ENCODE peak calls at places on chromosomes 16 and 17, in seven cellular contexts. One of them, this sample, is unnamed.

GRCh38 chr17:82913304-82914043 is 73.7 kb upstream of the ZNF750 start:
- DNase-seq in HCT116: no peak
- DNase-seq in SK-N-SH: peak
- DNase-seq in K562: no peak
- DNase-seq in GM12878: no peak
- DNase-seq in HepG2: peak
- DNase-seq in H1: no peak
- DNase-seq in this sample: peak

GRCh38 chr17:42541041-42541833 is 5.2 kb downstream of the NAGLU start:
- DNase-seq in K562: peak
- DNase-seq in H1: no peak
- DNase-seq in HepG2: peak
- DNase-seq in SK-N-SH: no peak
- DNase-seq in HCT116: no peak
- DNase-seq in GM12878: no peak
- DNase-seq in this sample: no peak

GRCh38 chr16:87044031-87044380 is 273.2 kb downstream of the C16orf95 start:
- DNase-seq in HCT116: no peak
- DNase-seq in HepG2: no peak
- DNase-seq in GM12878: no peak
- DNase-seq in H1: no peak
- DNase-seq in SK-N-SH: no peak
- DNase-seq in K562: no peak
- DNase-seq in this sample: no peak

GRCh38 chr17:60508384-60508980 is 17.6 kb downstream of the APPBP2 start:
- DNase-seq in H1: no peak
- DNase-seq in GM12878: no peak
- DNase-seq in SK-N-SH: no peak
- DNase-seq in HepG2: no peak
- DNase-seq in K562: no peak
- DNase-seq in HCT116: no peak
- DNase-seq in this sample: no peak

GRCh38 chr16:77457046-77457445 is 22.2 kb upstream of the ADAMTS18 start:
- DNase-seq in HepG2: no peak
- DNase-seq in SK-N-SH: no peak
- DNase-seq in GM12878: no peak
- DNase-seq in H1: no peak
- DNase-seq in K562: no peak
- DNase-seq in HCT116: no peak
- DNase-seq in this sample: no peak

GRCh38 chr16:88970539-88971065 is 6.4 kb downstream of the CBFA2T3 start:
- DNase-seq in K562: no peak
- DNase-seq in HCT116: no peak
- DNase-seq in HepG2: no peak
- DNase-seq in GM12878: no peak
- DNase-seq in SK-N-SH: no peak
- DNase-seq in H1: no peak
- DNase-seq in this sample: no peak

GRCh38 chr16:30949655-30950515 is 1.0 kb downstream of the ORAI3 start:
- DNase-seq in SK-N-SH: peak
- DNase-seq in H1: peak
- DNase-seq in K562: peak
- DNase-seq in HepG2: peak
- DNase-seq in HCT116: peak
- DNase-seq in GM12878: peak
- DNase-seq in this sample: no peak

GRCh38 chr16:4524571-4524970 is 14.0 kb downstream of the CDIP1 start:
- DNase-seq in SK-N-SH: no peak
- DNase-seq in HCT116: no peak
- DNase-seq in H1: no peak
- DNase-seq in GM12878: no peak
- DNase-seq in HepG2: no peak
- DNase-seq in K562: no peak
- DNase-seq in this sample: no peak

GRCh38 chr16:3819175-3819527 is 61.4 kb downstream of the CREBBP start:
- DNase-seq in HCT116: no peak
- DNase-seq in HepG2: no peak
- DNase-seq in K562: no peak
- DNase-seq in SK-N-SH: no peak
- DNase-seq in H1: no peak
- DNase-seq in GM12878: no peak
- DNase-seq in this sample: no peak

GRCh38 chr17:48439875-48440505 is 10.0 kb upstream of the SKAP1 start:
- DNase-seq in SK-N-SH: no peak
- DNase-seq in HCT116: no peak
- DNase-seq in H1: no peak
- DNase-seq in HepG2: no peak
- DNase-seq in K562: no peak
- DNase-seq in GM12878: no peak
- DNase-seq in this sample: no peak

GRCh38 chr17:34542700-34543336 is 36.6 kb upstream of the TMEM132E start:
- DNase-seq in HepG2: no peak
- DNase-seq in K562: peak
- DNase-seq in HCT116: no peak
- DNase-seq in SK-N-SH: peak
- DNase-seq in GM12878: no peak
- DNase-seq in H1: peak
- DNase-seq in this sample: peak

GRCh38 chr16:21038197-21038596 is 112.4 kb downstream of the DNAH3 start:
- DNase-seq in HCT116: no peak
- DNase-seq in SK-N-SH: no peak
- DNase-seq in GM12878: no peak
- DNase-seq in HepG2: no peak
- DNase-seq in K562: no peak
- DNase-seq in H1: no peak
- DNase-seq in this sample: no peak

GRCh38 chr16:67959520-67959919 is 8.9 kb downstream of the SLC12A4 start:
- DNase-seq in GM12878: no peak
- DNase-seq in SK-N-SH: no peak
- DNase-seq in HCT116: no peak
- DNase-seq in HepG2: no peak
- DNase-seq in K562: peak
- DNase-seq in H1: no peak
- DNase-seq in this sample: no peak

GRCh38 chr17:5584383-5584951 is at the start of gene NLRP1:
- DNase-seq in HepG2: peak
- DNase-seq in SK-N-SH: peak
- DNase-seq in K562: peak
- DNase-seq in H1: no peak
- DNase-seq in GM12878: peak
- DNase-seq in HCT116: peak
- DNase-seq in this sample: no peak

GRCh38 chr17:67063146-67063545 is 18.8 kb downstream of the CACNG1 start:
- DNase-seq in HCT116: no peak
- DNase-seq in K562: no peak
- DNase-seq in HepG2: no peak
- DNase-seq in GM12878: no peak
- DNase-seq in SK-N-SH: no peak
- DNase-seq in H1: peak
- DNase-seq in this sample: no peak

GRCh38 chr16:53744449-53744848 is 40.5 kb downstream of the FTO start:
- DNase-seq in H1: no peak
- DNase-seq in SK-N-SH: no peak
- DNase-seq in HCT116: no peak
- DNase-seq in K562: no peak
- DNase-seq in HepG2: peak
- DNase-seq in GM12878: no peak
- DNase-seq in this sample: no peak

GRCh38 chr17:35789044-35789443 is 6.4 kb downstream of the MMP28 start:
- DNase-seq in GM12878: no peak
- DNase-seq in K562: no peak
- DNase-seq in H1: no peak
- DNase-seq in SK-N-SH: no peak
- DNase-seq in HepG2: no peak
- DNase-seq in HCT116: no peak
- DNase-seq in this sample: no peak

GRCh38 chr17:57607553-57608120 is 137.5 kb downstream of the CCDC182 start:
- DNase-seq in SK-N-SH: no peak
- DNase-seq in H1: no peak
- DNase-seq in HepG2: no peak
- DNase-seq in HCT116: no peak
- DNase-seq in K562: no peak
- DNase-seq in GM12878: no peak
- DNase-seq in this sample: no peak

GRCh38 chr17:50499722-50500121 is 8.5 kb upstream of the MYCBPAP start:
- DNase-seq in H1: no peak
- DNase-seq in SK-N-SH: no peak
- DNase-seq in HepG2: no peak
- DNase-seq in HCT116: no peak
- DNase-seq in K562: no peak
- DNase-seq in GM12878: no peak
- DNase-seq in this sample: no peak

GRCh38 chr17:50505731-50506130 is 2.5 kb upstream of the MYCBPAP start:
- DNase-seq in HepG2: no peak
- DNase-seq in SK-N-SH: no peak
- DNase-seq in K562: no peak
- DNase-seq in HCT116: no peak
- DNase-seq in GM12878: no peak
- DNase-seq in H1: no peak
- DNase-seq in this sample: no peak

GRCh38 chr17:50501054-50501453 is 7.2 kb upstream of the MYCBPAP start:
- DNase-seq in HCT116: peak
- DNase-seq in HepG2: peak
- DNase-seq in H1: no peak
- DNase-seq in K562: peak
- DNase-seq in GM12878: no peak
- DNase-seq in SK-N-SH: peak
- DNase-seq in this sample: peak

GRCh38 chr17:50501906-50502642 is 6.2 kb upstream of the MYCBPAP start:
- DNase-seq in K562: no peak
- DNase-seq in SK-N-SH: no peak
- DNase-seq in H1: no peak
- DNase-seq in HepG2: no peak
- DNase-seq in GM12878: no peak
- DNase-seq in HCT116: no peak
- DNase-seq in this sample: no peak

GRCh38 chr17:50502643-50502990 is 5.6 kb upstream of the MYCBPAP start:
- DNase-seq in HepG2: no peak
- DNase-seq in K562: no peak
- DNase-seq in HCT116: no peak
- DNase-seq in SK-N-SH: no peak
- DNase-seq in H1: no peak
- DNase-seq in GM12878: no peak
- DNase-seq in this sample: no peak
- TF ChIP-seq JUND in HepG2: no peak
- TF ChIP-seq JUND in K562: no peak
- TF ChIP-seq JUND in HCT116: no peak
- TF ChIP-seq JUND in SK-N-SH: no peak
- TF ChIP-seq JUND in H1: no peak
- TF ChIP-seq JUND in GM12878: no peak
- TF ChIP-seq JUND in this sample: no peak

DNA sequence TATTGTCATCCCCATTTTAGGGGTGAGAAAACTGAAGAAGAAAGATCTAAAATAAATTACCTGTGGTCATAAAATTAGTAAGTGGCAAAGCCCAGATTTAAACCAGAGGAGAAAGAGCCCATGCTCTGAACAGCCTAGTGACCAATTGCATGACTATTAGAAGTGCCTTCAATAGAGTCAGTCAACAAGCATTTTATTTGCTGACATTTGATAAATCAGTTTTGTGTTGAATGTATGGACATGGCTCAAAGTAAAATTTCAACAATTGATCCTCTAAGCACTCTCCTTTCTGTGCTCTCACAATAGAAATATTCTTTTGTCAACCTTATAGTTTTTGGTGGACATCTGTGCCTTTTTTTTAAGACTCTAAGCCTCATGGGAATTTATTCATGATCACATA is 572.9 kb upstream of the SOX9 start:
- DNase-seq in HepG2: no peak
- DNase-seq in GM12878: no peak
- DNase-seq in K562: no peak
- DNase-seq in SK-N-SH: no peak
- DNase-seq in HCT116: no peak
- DNase-seq in H1: no peak
- DNase-seq in this sample: no peak
- TF ChIP-seq JUND in HepG2: no peak
- TF ChIP-seq JUND in GM12878: no peak
- TF ChIP-seq JUND in K562: no peak
- TF ChIP-seq JUND in SK-N-SH: no peak
- TF ChIP-seq JUND in HCT116: no peak
- TF ChIP-seq JUND in H1: no peak
- TF ChIP-seq JUND in this sample: no peak

DNA sequence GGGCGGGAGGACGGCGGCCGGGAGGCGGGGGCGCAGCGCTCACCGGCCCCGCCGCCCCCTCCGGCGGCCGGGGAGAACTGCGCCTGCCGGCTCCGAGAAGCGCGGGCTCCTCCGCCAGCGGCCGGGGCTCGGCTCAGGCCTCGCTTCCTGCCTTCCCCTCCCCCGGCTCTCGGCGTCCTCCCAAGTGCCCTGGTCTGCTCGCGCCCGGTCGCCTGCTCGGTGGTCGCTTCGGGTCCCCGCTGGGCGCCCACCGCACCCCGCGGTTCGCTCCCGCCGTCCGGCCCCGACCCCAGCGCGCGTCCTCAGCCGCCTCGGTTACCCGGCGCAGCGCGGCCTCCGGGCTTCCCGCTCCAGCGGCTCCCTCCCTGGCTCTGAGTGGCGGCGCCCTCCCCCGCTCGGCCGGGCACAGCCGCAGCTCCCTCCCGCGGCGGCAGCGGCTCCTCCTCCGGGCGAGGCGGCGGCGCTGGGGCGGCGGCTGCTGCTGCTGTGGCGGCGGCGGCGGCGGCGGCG is 294 bp downstream of the UBTF start:
- DNase-seq in K562: peak
- DNase-seq in H1: peak
- DNase-seq in HCT116: no peak
- DNase-seq in HepG2: peak
- DNase-seq in GM12878: no peak
- DNase-seq in SK-N-SH: peak
- DNase-seq in this sample: no peak
- TF ChIP-seq JUND in K562: no peak
- TF ChIP-seq JUND in H1: no peak
- TF ChIP-seq JUND in HCT116: no peak
- TF ChIP-seq JUND in HepG2: no peak
- TF ChIP-seq JUND in GM12878: no peak
- TF ChIP-seq JUND in SK-N-SH: no peak
- TF ChIP-seq JUND in this sample: no peak

GRCh38 chr17:80070375-80071115 is 30.8 kb upstream of the GAA start:
- DNase-seq in HepG2: no peak
- DNase-seq in K562: no peak
- DNase-seq in SK-N-SH: no peak
- DNase-seq in H1: no peak
- DNase-seq in HCT116: no peak
- DNase-seq in GM12878: no peak
- DNase-seq in this sample: no peak
- TF ChIP-seq JUND in HepG2: no peak
- TF ChIP-seq JUND in K562: no peak
- TF ChIP-seq JUND in SK-N-SH: no peak
- TF ChIP-seq JUND in H1: no peak
- TF ChIP-seq JUND in HCT116: no peak
- TF ChIP-seq JUND in GM12878: no peak
- TF ChIP-seq JUND in this sample: no peak

GRCh38 chr17:16872836-16873653 is 98.9 kb downstream of the TNFRSF13B start:
- DNase-seq in HepG2: no peak
- DNase-seq in SK-N-SH: peak
- DNase-seq in HCT116: peak
- DNase-seq in GM12878: no peak
- DNase-seq in H1: peak
- DNase-seq in K562: peak
- DNase-seq in this sample: peak
- TF ChIP-seq JUND in HepG2: no peak
- TF ChIP-seq JUND in SK-N-SH: no peak
- TF ChIP-seq JUND in HCT116: no peak
- TF ChIP-seq JUND in GM12878: no peak
- TF ChIP-seq JUND in H1: no peak
- TF ChIP-seq JUND in K562: no peak
- TF ChIP-seq JUND in this sample: no peak

GRCh38 chr16:28875134-28876015 is 2.9 kb upstream of the ATP2A1 start:
- DNase-seq in HepG2: no peak
- DNase-seq in HCT116: no peak
- DNase-seq in K562: no peak
- DNase-seq in H1: no peak
- DNase-seq in GM12878: no peak
- DNase-seq in SK-N-SH: no peak
- DNase-seq in this sample: no peak
- TF ChIP-seq JUND in HepG2: no peak
- TF ChIP-seq JUND in HCT116: no peak
- TF ChIP-seq JUND in K562: no peak
- TF ChIP-seq JUND in H1: no peak
- TF ChIP-seq JUND in GM12878: no peak
- TF ChIP-seq JUND in SK-N-SH: no peak
- TF ChIP-seq JUND in this sample: no peak

This sample was measured in T47D.